ENCODE peak calls at places on chromosome 18, in four cellular contexts. V is GM23248, A is BJ, E is breast epithelium. O is an unnamed sample.

GRCh38 chr18:49075697-49076096 is 124.9 kb upstream of the SMAD7 start:
- DNase-seq in V (no peak), A (no peak), E (no peak), O (no peak)

GRCh38 chr18:77167276-77167675 is 34.7 kb upstream of the MBP start:
- DNase-seq in V (peak), A (peak), E (no peak), O (no peak)

GRCh38 chr18:5142859-5143258 is 54.2 kb downstream of the AKAIN1 start:
- DNase-seq in V (no peak), A (no peak), E (no peak), O (no peak)

GRCh38 chr18:13211537-13211936 is 7.0 kb upstream of the LDLRAD4 start:
- DNase-seq in V (no peak), A (no peak), E (no peak), O (no peak)

GRCh38 chr18:35933982-35934381 is 38.5 kb upstream of the RMP24 start:
- DNase-seq in V (no peak), A (no peak), E (no peak), O (no peak)

GRCh38 chr18:27121108-27121507 is 64.0 kb downstream of the CHST9 start:
- DNase-seq in V (no peak), A (no peak), E (no peak), O (no peak)

GRCh38 chr18:46155652-46156051 is 51.5 kb downstream of the HAUS1 start:
- DNase-seq in V (peak), A (peak), E (no peak), O (peak)

GRCh38 chr18:63378919-63379638 is 12.1 kb upstream of the KDSR start:
- DNase-seq in V (peak), A (no peak), E (no peak), O (no peak)

GRCh38 chr18:73626859-73627258 is 520.8 kb downstream of the FBXO15 start:
- DNase-seq in V (no peak), A (no peak), E (no peak), O (no peak)

GRCh38 chr18:54023471-54023870 is 201.0 kb downstream of the MBD2 start:
- DNase-seq in V (peak), A (peak), E (no peak), O (peak)

GRCh38 chr18:77557030-77557429 is 307.4 kb downstream of the GALR1 start:
- DNase-seq in V (no peak), A (no peak), E (no peak), O (no peak)

GRCh38 chr18:36688020-36688965 is 140.5 kb downstream of the TPGS2 start:
- DNase-seq in V (peak), A (no peak), E (peak), O (no peak)

GRCh38 chr18:54671291-54671881 is 80.3 kb downstream of the DYNAP start:
- DNase-seq in V (peak), A (no peak), E (no peak), O (no peak)

GRCh38 chr18:48848641-48849143 is 102.1 kb downstream of the SMAD7 start:
- DNase-seq in V (no peak), A (no peak), E (no peak), O (no peak)

GRCh38 chr18:21316296-21316695 is 74.3 kb downstream of the GREB1L start:
- DNase-seq in V (no peak), A (no peak), E (no peak), O (no peak)

GRCh38 chr18:61637319-61637718 is 255.5 kb downstream of the RNF152 start:
- DNase-seq in V (no peak), A (no peak), E (no peak), O (no peak)

GRCh38 chr18:29145993-29146539 is 969.1 kb upstream of the CDH2 start:
- DNase-seq in V (no peak), A (no peak), E (no peak), O (no peak)

GRCh38 chr18:41553716-41554115 is 401.3 kb upstream of the PIK3C3 start:
- DNase-seq in V (no peak), A (no peak), E (no peak), O (no peak)

GRCh38 chr18:13605901-13606300 is 120.5 kb downstream of the FAM210A start:
- DNase-seq in V (no peak), A (no peak), E (no peak), O (no peak)

GRCh38 chr18:420661-421060 is 79.8 kb downstream of the COLEC12 start:
- DNase-seq in V (no peak), A (no peak), E (no peak), O (no peak)

GRCh38 chr18:48402953-48403352 is 6.2 kb downstream of the ZBTB7C start:
- DNase-seq in V (peak), A (no peak), E (no peak), O (no peak)

GRCh38 chr18:49456794-49457193 is 3.7 kb downstream of the DYM start:
- DNase-seq in V (peak), A (no peak), E (no peak), O (no peak)

GRCh38 chr18:36544036-36544725 is 246.7 kb downstream of the FHOD3 start:
- DNase-seq in V (no peak), A (no peak), E (peak), O (no peak)

GRCh38 chr18:48326901-48327675 is 82.1 kb downstream of the ZBTB7C start:
- DNase-seq in V (peak), A (no peak), E (no peak), O (no peak)

GRCh38 chr18:75047240-75047639 is 161.7 kb downstream of the PTGR3 start:
- DNase-seq in V (no peak), A (no peak), E (no peak), O (no peak)

GRCh38 chr18:76345901-76346300 is 149.1 kb downstream of the ZNF516 start:
- DNase-seq in V (no peak), A (no peak), E (no peak), O (no peak)

GRCh38 chr18:12239426-12239825 is 14.7 kb upstream of the CIDEA start:
- DNase-seq in V (peak), A (no peak), E (no peak), O (no peak)

DNA sequence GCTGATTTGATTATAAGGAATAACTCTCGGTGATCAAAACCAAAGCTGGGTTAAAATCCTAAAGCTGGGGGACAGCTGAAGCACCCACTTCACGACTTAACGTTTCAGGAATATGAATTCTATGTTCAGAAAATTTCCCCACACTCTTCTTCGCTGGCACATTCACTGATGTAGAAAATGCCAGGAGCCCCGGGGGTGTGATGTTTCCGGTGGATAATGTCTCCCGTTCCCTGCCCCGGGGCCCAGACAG is 191.4 kb upstream of the TCF4 start:
- DNase-seq in V (peak), A (no peak), E (no peak), O (no peak)
- H3K4me3 ChIP-seq in V (peak), A (peak), E (peak), O (peak)

DNA sequence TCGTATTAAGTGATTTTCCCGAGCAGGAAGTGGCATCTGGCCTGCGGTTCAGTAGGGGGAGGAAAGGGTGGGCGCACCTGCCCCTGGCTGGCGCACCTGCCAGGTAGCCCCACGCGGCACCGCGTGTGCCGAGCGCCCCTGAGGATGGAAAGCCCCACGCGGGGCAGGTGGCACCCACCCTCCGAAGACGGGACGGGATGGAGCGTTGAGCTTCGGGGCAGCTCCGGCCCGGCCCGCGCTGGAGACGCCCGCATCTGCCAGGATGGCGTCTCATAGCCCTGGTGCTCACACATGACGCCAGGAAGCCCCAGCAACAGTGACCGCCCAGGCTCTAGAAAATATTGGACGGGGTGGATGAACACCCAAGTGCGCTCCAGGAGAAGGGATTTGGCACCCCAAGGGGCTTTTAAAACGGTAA is 2.5 kb upstream of the NFATC1 start:
- DNase-seq in V (peak), A (no peak), E (no peak), O (no peak)
- H3K4me3 ChIP-seq in V (peak), A (peak), E (peak), O (peak)

GRCh38 chr18:25350561-25351201 is 1.3 kb downstream of the ZNF521 start:
- DNase-seq in V (peak), A (no peak), E (peak), O (peak)

GRCh38 chr18:25351280-25351772 is 640 bp downstream of the ZNF521 start:
- DNase-seq in V (peak), A (no peak), E (no peak), O (no peak)

GRCh38 chr18:25351773-25352628 is at the start of gene ZNF521:
- DNase-seq in V (peak), A (no peak), E (peak), O (peak)

GRCh38 chr18:25352629-25353005 is 651 bp upstream of the ZNF521 start:
- DNase-seq in V (no peak), A (no peak), E (no peak), O (no peak)

DNA sequence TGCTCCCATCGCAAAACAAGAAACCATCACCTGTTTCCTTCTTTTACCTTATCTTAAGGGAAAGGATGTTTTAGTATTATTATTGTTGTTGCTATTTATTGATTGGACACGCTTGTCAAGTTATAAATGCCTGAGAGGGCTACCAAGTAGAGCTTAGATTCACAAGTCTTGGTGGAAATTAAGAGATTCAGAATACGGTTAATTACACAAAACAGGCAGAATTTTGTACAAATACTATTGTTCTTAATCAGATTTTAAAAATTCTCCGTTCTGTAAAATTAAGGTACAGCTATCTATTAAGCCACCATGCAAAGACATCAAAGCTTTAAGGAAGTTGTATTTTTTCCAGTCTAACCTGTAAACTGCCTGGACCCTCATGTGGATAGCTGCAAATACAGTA is 1.1 kb upstream of the ZNF521 start:
- DNase-seq in V (no peak), A (no peak), E (no peak), O (no peak)
- H3K4me3 ChIP-seq in V (peak), A (no peak), E (peak), O (peak)

GRCh38 chr18:58806826-58807714 is 57.6 kb upstream of the ZNF532 start:
- DNase-seq in V (no peak), A (no peak), E (no peak), O (no peak)

GRCh38 chr18:58807766-58808165 is 56.9 kb upstream of the ZNF532 start:
- DNase-seq in V (no peak), A (no peak), E (no peak), O (no peak)

GRCh38 chr18:58802959-58803358 is 61.7 kb upstream of the ZNF532 start:
- DNase-seq in V (no peak), A (no peak), E (no peak), O (no peak)

GRCh38 chr18:58803978-58804377 is 60.7 kb upstream of the ZNF532 start:
- DNase-seq in V (no peak), A (no peak), E (no peak), O (no peak)

DNA sequence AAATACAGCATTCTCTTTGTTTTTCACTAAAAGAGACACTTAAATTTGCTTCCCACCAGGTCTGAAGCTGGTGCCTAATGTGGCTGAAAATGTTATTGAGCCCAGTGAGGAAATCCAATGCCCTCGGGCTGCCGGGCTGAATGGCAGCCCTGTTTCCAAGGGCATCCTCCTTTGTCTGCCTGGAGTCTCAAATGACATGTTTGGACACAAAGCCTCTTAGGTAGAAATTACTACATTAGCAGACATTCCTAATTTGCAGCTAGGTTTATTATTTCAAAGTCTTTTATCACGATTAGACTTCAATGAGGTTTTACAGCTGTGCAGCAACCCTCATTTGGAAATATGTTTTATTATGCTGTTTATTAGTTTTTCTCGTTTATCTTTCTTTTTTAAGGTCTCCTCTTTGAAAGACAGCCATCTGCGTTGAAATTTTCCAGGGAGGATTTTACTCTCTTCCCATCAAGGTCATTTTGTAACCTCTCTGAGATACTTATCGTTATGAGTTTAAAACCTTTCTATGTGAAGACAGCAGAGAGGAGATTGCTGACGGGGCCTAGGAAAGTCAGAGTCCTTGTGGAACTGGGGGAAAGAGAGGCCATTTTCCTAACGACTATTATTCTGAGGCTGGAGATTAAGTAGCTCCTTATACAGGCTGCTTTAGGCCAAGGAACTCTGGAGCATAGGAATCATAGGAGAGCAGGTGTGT is 59.0 kb upstream of the ZNF532 start:
- DNase-seq in V (no peak), A (no peak), E (peak), O (no peak)
- H3K4me3 ChIP-seq in V (no peak), A (no peak), E (no peak), O (no peak)

GRCh38 chr18:23357992-23358594 is 95.0 kb upstream of the RIOK3 start:
- DNase-seq in V (no peak), A (no peak), E (peak), O (no peak)
- H3K4me3 ChIP-seq in V (no peak), A (no peak), E (peak), O (no peak)

DNA sequence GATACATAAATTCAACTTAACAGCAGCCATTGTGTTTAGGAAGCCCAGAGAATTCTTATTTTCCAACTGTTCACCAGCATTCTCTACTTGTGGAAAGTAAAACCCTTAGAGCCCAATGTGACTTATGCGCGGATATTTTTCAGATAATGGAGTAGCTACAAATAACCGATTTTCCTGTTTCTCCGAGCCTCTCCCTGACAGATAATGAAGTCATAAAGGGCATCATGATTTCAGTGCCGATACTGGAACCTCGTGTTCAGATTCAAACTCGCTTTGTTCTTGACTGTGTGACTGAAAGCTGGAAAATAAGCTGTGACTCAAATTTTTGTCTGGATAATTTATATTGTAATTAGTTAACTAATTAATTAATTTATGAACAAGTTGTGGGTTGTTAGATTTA is 228.2 kb downstream of the VAPA start:
- DNase-seq in V (peak), A (no peak), E (no peak), O (no peak)
- H3K4me3 ChIP-seq in V (no peak), A (no peak), E (no peak), O (no peak)

GRCh38 chr18:7116832-7117389 is 686 bp downstream of the LAMA1 start:
- DNase-seq in V (peak), A (no peak), E (no peak), O (no peak)

GRCh38 chr18:7122376-7122775 is 4.8 kb upstream of the LAMA1 start:
- DNase-seq in V (no peak), A (no peak), E (no peak), O (no peak)

GRCh38 chr18:7116001-7116831 is 1.4 kb downstream of the LAMA1 start:
- DNase-seq in V (peak), A (no peak), E (no peak), O (no peak)

DNA sequence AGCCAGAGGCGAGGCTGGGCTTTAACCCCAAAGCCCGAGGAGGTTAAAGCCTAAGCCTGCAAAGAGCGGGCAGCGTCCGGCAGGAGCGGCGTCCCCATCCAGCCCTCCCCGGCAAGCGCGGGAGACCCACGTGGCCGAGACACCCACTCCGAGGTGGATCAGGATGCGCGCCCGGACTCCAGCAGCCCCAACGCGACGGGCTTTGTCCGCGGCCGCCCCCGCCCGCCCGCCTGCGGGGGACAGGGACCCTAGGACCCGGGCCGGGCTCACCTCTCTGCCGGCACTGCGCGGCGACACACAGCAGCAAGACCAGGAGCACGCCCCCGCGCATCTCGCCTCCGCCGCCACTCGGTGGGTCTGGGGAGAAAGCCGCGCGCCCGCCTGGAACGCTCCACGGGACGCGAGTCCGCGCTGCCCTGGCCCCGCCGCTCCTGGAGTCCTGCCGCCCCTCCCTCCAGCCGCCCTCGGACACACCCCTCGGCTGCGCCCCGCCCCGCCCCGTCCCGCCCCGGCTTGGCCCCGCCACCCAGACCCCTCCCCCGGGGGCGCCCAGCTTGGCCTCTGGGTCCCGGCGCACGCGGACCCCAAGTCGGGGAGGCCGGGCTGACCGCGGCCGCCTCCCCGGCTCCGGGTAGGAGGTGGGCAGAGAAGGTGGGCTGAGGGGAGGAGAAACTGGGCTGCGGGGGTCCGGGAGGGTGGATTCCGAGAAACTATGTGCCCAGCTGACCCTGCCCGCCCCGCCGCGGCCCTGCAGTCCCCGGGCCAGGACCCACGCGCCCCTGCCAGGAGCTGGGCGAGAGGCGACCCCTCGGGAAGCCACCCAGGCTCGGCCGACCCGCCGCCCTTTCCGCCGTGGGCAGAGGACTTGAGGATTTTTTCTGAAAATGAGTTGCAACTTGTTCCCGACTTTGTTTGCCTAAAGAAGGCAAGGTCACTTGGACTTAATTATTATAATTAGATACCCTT is at the start of gene LAMA1:
- DNase-seq in V (peak), A (no peak), E (no peak), O (no peak)
- H3K4me3 ChIP-seq in V (peak), A (peak), E (peak), O (peak)

DNA sequence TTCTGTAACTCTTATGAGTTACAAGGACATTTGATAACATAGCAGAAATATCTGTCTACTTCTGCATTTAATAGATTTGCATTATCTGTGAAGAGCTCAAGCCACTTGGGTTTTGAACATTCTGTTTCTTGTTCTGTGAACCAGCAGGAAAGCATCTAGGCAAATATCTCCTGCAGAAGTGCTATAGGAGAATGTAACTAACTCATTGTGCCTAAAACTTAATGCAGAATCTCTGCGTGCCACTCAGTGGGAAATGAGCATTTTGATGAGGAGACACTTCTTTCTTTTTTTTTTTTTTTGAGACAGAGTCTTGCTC is 63.5 kb downstream of the MYOM1 start:
- DNase-seq in V (no peak), A (no peak), E (no peak), O (no peak)
- H3K4me3 ChIP-seq in V (no peak), A (no peak), E (no peak), O (no peak)

DNA sequence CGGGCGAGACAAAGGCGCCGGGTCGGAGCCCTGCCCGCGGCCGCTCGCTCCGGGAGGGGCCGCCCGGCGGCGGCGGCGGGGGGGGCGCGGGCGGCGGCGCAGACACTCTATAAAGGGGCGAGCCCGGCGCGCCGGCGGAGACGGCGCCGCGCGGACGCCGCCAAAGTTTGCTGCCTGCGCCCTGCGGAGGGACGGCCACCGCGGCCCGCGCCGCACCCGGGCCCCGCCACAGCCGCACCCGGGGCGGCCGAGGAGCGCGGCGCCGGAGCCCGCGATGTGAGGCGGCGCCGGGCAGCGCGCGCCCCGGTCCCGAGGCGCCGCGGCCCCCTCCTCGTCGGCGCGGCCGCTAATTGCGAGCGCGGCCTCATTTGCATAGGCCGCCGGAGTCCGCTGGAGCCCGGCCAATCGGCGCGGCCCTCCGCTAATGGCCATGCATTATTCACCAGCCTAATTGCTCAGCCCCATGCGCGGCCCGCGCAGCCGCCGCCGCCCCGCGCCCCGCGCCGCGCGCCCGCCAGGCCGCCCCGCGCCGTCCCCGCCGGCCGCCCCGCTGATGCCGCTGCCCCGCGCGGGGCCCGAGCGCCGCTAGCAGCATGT is at the start of gene SALL3:
- DNase-seq in V (no peak), A (no peak), E (no peak), O (no peak)
- H3K4me3 ChIP-seq in V (no peak), A (no peak), E (no peak), O (no peak)